ENCODE peak calls at places on chromosomes 6 and 20, in seven cellular contexts. Q is fibroblast of lung, R is heart right ventricle, L is HL-60, M is body of pancreas, K is tibial artery, J is brain microvascular endothelial cell. S is an unnamed sample.

GRCh38 chr20:7924692-7925091 is 15.6 kb downstream of the HAO1 start:
- DNase-seq in Q (peak; percentile 95), R (no peak), L (peak; percentile 36), M (no peak), K (no peak), J (peak; percentile 92), S (no peak)

GRCh38 chr6:147055821-147056392 is 148.3 kb upstream of the STXBP5 start:
- DNase-seq in Q (no peak), R (no peak), L (no peak), M (no peak), K (no peak), J (no peak), S (no peak)

GRCh38 chr6:144087789-144088426 is 7.5 kb downstream of the SF3B5 start:
- DNase-seq in Q (no peak), R (no peak), L (no peak), M (no peak), K (no peak), J (no peak), S (no peak)

GRCh38 chr6:32954983-32955802 is 2.3 kb upstream of the HLA-DMA start:
- DNase-seq in Q (no peak), R (no peak), L (no peak), M (peak; percentile 68), K (no peak), J (no peak), S (no peak)

GRCh38 chr6:112360498-112360897 is 13.4 kb downstream of the RFPL4B start:
- DNase-seq in Q (peak; percentile 44), R (no peak), L (no peak), M (no peak), K (no peak), J (peak; percentile 12), S (no peak)

GRCh38 chr6:49336514-49337131 is 126.4 kb downstream of the MMUT start:
- DNase-seq in Q (peak; percentile 88), R (no peak), L (no peak), M (peak; percentile 66), K (no peak), J (peak; percentile 23), S (no peak)

GRCh38 chr20:46060301-46060881 is 29.4 kb downstream of the NCOA5 start:
- DNase-seq in Q (no peak), R (no peak), L (no peak), M (no peak), K (no peak), J (no peak), S (peak; percentile 10)

GRCh38 chr6:36955671-36956070 is 1.1 kb downstream of the PI16 start:
- DNase-seq in Q (no peak), R (no peak), L (no peak), M (no peak), K (no peak), J (no peak), S (no peak)

GRCh38 chr6:16409531-16410441 is 171.4 kb downstream of the GMPR start:
- DNase-seq in Q (peak; percentile 45), R (peak; percentile 50), L (no peak), M (peak; percentile 41), K (peak; percentile 77), J (peak; percentile 50), S (peak; percentile 14)

GRCh38 chr6:44470106-44470446 is 82.6 kb downstream of the CDC5L start:
- DNase-seq in Q (no peak), R (no peak), L (no peak), M (peak; percentile 90), K (no peak), J (no peak), S (no peak)

GRCh38 chr20:57321142-57321541 is 8.5 kb upstream of the SPO11 start:
- DNase-seq in Q (no peak), R (no peak), L (no peak), M (no peak), K (no peak), J (no peak), S (no peak)

GRCh38 chr6:12136905-12137304 is 124.8 kb downstream of the HIVEP1 start:
- DNase-seq in Q (peak; percentile 65), R (no peak), L (no peak), M (no peak), K (no peak), J (no peak), S (no peak)

GRCh38 chr6:5466459-5466858 is 205.1 kb downstream of the FARS2 start:
- DNase-seq in Q (peak; percentile 70), R (no peak), L (no peak), M (no peak), K (no peak), J (peak; percentile 70), S (no peak)

GRCh38 chr6:50361641-50362331 is 312.1 kb upstream of the DEFB112 start:
- DNase-seq in Q (no peak), R (no peak), L (no peak), M (no peak), K (no peak), J (no peak), S (no peak)

GRCh38 chr6:21967282-21967681 is 329.6 kb downstream of the PRL start:
- DNase-seq in Q (no peak), R (no peak), L (no peak), M (no peak), K (no peak), J (no peak), S (no peak)

GRCh38 chr6:158032354-158032733 is 50.7 kb downstream of the SYNJ2 start:
- DNase-seq in Q (no peak), R (no peak), L (no peak), M (no peak), K (peak; percentile 48), J (no peak), S (no peak)
- H3K27ac ChIP-seq in Q (peak overlapping the region; percentile 95), R (peak overlapping the region; percentile 68), L (no peak overlapping the region), M (no peak overlapping the region), K (peak overlapping the region; percentile 60), J (peak overlapping the region; percentile 96), S (peak overlapping the region; percentile 81)

GRCh38 chr6:157965387-157965786 is 16.3 kb upstream of the SYNJ2 start:
- DNase-seq in Q (no peak), R (no peak), L (no peak), M (no peak), K (no peak), J (no peak), S (no peak)
- H3K27ac ChIP-seq in Q (no peak overlapping the region), R (no peak overlapping the region), L (no peak overlapping the region), M (no peak overlapping the region), K (no peak overlapping the region), J (no peak overlapping the region), S (no peak overlapping the region)

GRCh38 chr6:90087103-90087833 is 193.0 kb downstream of the GJA10 start:
- DNase-seq in Q (peak; percentile 91), R (no peak), L (no peak), M (no peak), K (no peak), J (no peak), S (no peak)
- H3K27ac ChIP-seq in Q (no peak overlapping the region), R (no peak overlapping the region), L (no peak overlapping the region), M (no peak overlapping the region), K (no peak overlapping the region), J (no peak overlapping the region), S (no peak overlapping the region)

GRCh38 chr6:129340983-129341382 is 369.0 kb downstream of the ARHGAP18 start:
- DNase-seq in Q (peak; percentile 88), R (peak; percentile 21), L (no peak), M (no peak), K (no peak), J (peak; percentile 86), S (no peak)
- H3K27ac ChIP-seq in Q (no peak overlapping the region), R (peak overlapping the region; percentile 1), L (no peak overlapping the region), M (no peak overlapping the region), K (no peak overlapping the region), J (peak overlapping the region; percentile 54), S (no peak overlapping the region)

GRCh38 chr20:36820073-36820472 is 46.5 kb upstream of the DSN1 start:
- DNase-seq in Q (no peak), R (no peak), L (no peak), M (no peak), K (no peak), J (no peak), S (no peak)

GRCh38 chr20:36818831-36819230 is 45.3 kb upstream of the DSN1 start:
- DNase-seq in Q (no peak), R (no peak), L (no peak), M (no peak), K (no peak), J (no peak), S (no peak)

GRCh38 chr20:36818185-36818584 is 44.6 kb upstream of the DSN1 start:
- DNase-seq in Q (no peak), R (no peak), L (no peak), M (no peak), K (no peak), J (no peak), S (no peak)

GRCh38 chr20:36820928-36821327 is 47.4 kb upstream of the DSN1 start:
- DNase-seq in Q (peak; percentile 18), R (no peak), L (no peak), M (no peak), K (no peak), J (no peak), S (no peak)

DNA sequence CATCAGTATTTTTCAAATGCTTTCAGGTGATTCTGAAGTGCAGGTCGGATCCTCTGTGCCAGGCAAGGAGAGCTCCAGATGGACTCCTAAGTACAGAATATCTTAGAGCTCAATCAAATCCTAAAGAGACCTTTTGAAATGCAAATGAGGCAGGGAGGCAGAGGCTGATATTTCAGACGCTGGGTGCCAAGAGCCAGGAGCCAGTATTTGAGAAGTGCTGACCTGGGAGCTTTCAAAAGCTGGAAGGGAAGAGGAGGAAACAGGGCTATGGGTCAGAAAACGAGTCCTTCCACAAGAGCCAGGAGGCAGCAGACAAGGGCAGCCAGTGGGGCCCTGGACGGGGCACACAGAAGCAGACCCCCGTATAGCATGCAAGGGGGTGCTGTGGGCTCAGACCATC is 46.1 kb upstream of the DSN1 start:
- DNase-seq in Q (no peak), R (no peak), L (no peak), M (no peak), K (no peak), J (no peak), S (no peak)
- H3K27ac ChIP-seq in Q (no peak overlapping the region), R (no peak overlapping the region), L (no peak overlapping the region), M (no peak overlapping the region), K (peak overlapping the region; percentile 78), J (no peak overlapping the region), S (peak overlapping the region; percentile 51)